ENCODE peak calls at places on chromosomes 3 and 15, in four cellular contexts. Q is K562, M is HepG2, W is GM12878. J is an unnamed sample.

GRCh38 chr3:39809181-39809994 is at the start of gene MYRIP:
- DNase-seq in Q (peak), M (peak), W (no peak), J (peak)

GRCh38 chr15:40915679-40916078 is 13.5 kb upstream of the DLL4 start:
- DNase-seq in Q (peak), M (no peak), W (no peak), J (no peak)

GRCh38 chr15:67100808-67101581 is 35.6 kb downstream of the SMAD3 start:
- DNase-seq in Q (no peak), M (no peak), W (peak), J (no peak)

GRCh38 chr3:100164730-100165129 is 50.4 kb upstream of the FILIP1L start:
- DNase-seq in Q (no peak), M (no peak), W (no peak), J (no peak)

GRCh38 chr3:3560566-3561336 is 238.5 kb upstream of the LRRN1 start:
- DNase-seq in Q (no peak), M (no peak), W (no peak), J (no peak)

GRCh38 chr3:107710851-107711250 is 188.1 kb downstream of the BBX start:
- DNase-seq in Q (peak), M (no peak), W (no peak), J (no peak)

GRCh38 chr3:129632056-129632455 is 25.6 kb upstream of the PLXND1 start:
- DNase-seq in Q (no peak), M (no peak), W (no peak), J (no peak)

GRCh38 chr3:78035020-78035660 is 995.2 kb downstream of the ROBO2 start:
- DNase-seq in Q (no peak), M (no peak), W (no peak), J (no peak)

GRCh38 chr3:186413615-186414415 is 51.8 kb upstream of the DGKG start:
- DNase-seq in Q (no peak), M (no peak), W (peak), J (peak)

GRCh38 chr3:138314751-138315150 is 14.9 kb downstream of the NME9 start:
- DNase-seq in Q (no peak), M (no peak), W (no peak), J (no peak)
- TF ChIP-seq CREM in Q (no peak), M (no peak), W (no peak), J (no peak)

GRCh38 chr3:53498993-53499641 is 4.7 kb downstream of the CACNA1D start:
- DNase-seq in Q (peak), M (peak), W (no peak), J (no peak)
- TF ChIP-seq MAX in Q (no peak), M (no peak), W (no peak), J (no peak)

DNA sequence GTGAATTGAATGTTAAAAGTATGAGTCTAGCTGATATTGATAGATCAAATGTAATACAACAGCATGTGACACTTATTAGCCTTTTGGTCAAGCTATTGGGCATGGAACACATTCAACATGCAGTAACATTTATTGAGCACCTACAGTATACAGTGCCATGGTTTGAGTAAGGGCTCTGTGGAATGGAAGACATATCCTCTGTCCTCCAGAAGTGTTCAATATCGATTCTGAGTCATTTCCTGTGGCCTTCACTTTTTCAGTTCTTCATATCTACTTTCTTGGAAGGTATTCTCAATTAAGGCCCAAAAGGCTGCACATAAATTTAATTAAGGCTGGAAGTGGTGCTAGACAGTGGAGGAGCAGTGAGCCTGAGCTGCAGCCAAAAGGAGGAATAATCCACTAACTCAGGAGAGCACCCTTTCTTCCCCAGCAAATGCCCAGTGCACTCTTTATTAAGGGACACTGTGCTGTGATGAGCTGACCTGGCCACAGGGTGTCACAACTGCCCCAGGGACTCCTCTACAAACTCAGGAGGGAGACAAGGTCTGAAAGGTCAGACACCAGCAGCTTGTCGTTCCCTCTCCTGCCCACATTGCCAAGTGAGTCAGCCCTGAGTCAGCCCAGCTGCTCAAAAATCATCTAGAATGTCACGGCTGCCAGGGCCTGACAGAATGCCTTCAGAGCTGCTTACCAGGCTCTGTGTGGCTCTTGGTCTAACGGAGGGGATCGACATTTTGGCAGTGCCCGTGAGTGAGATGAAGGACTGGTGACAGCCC is 544.8 kb downstream of the AGBL1 start:
- DNase-seq in Q (no peak), M (peak), W (no peak), J (peak)
- TF ChIP-seq CREM in Q (no peak), M (no peak), W (no peak), J (no peak)

GRCh38 chr15:69562564-69562963 is 109.9 kb downstream of the RPLP1 start:
- DNase-seq in Q (no peak), M (no peak), W (no peak), J (no peak)
- TF ChIP-seq MAX in Q (no peak), M (no peak), W (no peak), J (no peak)

J was measured in WTC11.